ENCODE peak calls at places on chromosomes 2 and 18, in ten cellular contexts. Y is upper lobe of right lung, I is cardiac muscle cell, N is fibroblast of the aortic adventitia, Q is lower leg skin, G is brain microvascular endothelial cell, R is heart left ventricle, A is fibroblast of pulmonary artery, D is GM12865, Z is H9. T is an unnamed sample.

GRCh38 chr2:16522031-16522818 is 143.4 kb downstream of the CYRIA start:
- DNase-seq in A (peak; percentile 13), D (no peak), G (peak; percentile 32), Z (no peak), I (peak; percentile 25), R (no peak), Y (no peak), N (no peak), Q (no peak), T (no peak)

GRCh38 chr2:156589381-156590079 is 153.4 kb downstream of the GPD2 start:
- DNase-seq in G (peak; percentile 21), A (peak; percentile 78), I (peak; percentile 44), N (peak; percentile 76), Y (no peak), D (peak; percentile 69), Q (no peak), R (no peak), Z (no peak), T (peak; percentile 45)

GRCh38 chr2:200119236-200119635 is 163.9 kb downstream of the MAIP1 start:
- DNase-seq in A (no peak), Q (no peak), G (no peak), R (no peak), Y (no peak), N (no peak), I (no peak), D (no peak), Z (no peak), T (no peak)

GRCh38 chr2:160371251-160372009 is 122.2 kb downstream of the RBMS1 start:
- DNase-seq in Z (no peak), R (peak; percentile 46), A (peak; percentile 80), Y (no peak), D (no peak), N (no peak), G (no peak), I (no peak), Q (no peak), T (no peak)

GRCh38 chr2:18154812-18155211 is 276.3 kb downstream of the KCNS3 start:
- DNase-seq in Y (no peak), I (peak; percentile 26), A (no peak), G (no peak), Q (no peak), Z (no peak), D (no peak), R (no peak), N (no peak), T (peak; percentile 5)

GRCh38 chr18:21997207-21998143 is 171.9 kb upstream of the GATA6 start:
- DNase-seq in Q (no peak), R (no peak), Z (no peak), Y (no peak), G (peak; percentile 18), D (peak; percentile 55), N (peak; percentile 56), I (peak; percentile 66), A (peak; percentile 66), T (peak; percentile 10)

GRCh38 chr18:21656402-21656801 is 44.3 kb downstream of the SNRPD1 start:
- DNase-seq in D (no peak), R (no peak), N (peak; percentile 69), A (peak; percentile 69), Y (no peak), Q (no peak), I (no peak), Z (no peak), G (no peak), T (peak; percentile 24)

GRCh38 chr2:8203354-8203753 is 478.5 kb upstream of the ID2 start:
- DNase-seq in A (peak; percentile 66), Q (no peak), G (no peak), Z (no peak), R (peak; percentile 34), I (no peak), Y (no peak), D (no peak), N (no peak), T (no peak)

GRCh38 chr2:218431878-218432277 is 13.0 kb downstream of the VIL1 start:
- DNase-seq in R (no peak), G (no peak), N (no peak), Y (peak; percentile 48), Z (no peak), A (no peak), I (no peak), D (no peak), Q (no peak), T (no peak)
- TF ChIP-seq CTCF in R (no peak), G (no peak), N (no peak), Y (no peak), Z (no peak), A (no peak), I (no peak), D (no peak), Q (no peak), T (no peak)

DNA sequence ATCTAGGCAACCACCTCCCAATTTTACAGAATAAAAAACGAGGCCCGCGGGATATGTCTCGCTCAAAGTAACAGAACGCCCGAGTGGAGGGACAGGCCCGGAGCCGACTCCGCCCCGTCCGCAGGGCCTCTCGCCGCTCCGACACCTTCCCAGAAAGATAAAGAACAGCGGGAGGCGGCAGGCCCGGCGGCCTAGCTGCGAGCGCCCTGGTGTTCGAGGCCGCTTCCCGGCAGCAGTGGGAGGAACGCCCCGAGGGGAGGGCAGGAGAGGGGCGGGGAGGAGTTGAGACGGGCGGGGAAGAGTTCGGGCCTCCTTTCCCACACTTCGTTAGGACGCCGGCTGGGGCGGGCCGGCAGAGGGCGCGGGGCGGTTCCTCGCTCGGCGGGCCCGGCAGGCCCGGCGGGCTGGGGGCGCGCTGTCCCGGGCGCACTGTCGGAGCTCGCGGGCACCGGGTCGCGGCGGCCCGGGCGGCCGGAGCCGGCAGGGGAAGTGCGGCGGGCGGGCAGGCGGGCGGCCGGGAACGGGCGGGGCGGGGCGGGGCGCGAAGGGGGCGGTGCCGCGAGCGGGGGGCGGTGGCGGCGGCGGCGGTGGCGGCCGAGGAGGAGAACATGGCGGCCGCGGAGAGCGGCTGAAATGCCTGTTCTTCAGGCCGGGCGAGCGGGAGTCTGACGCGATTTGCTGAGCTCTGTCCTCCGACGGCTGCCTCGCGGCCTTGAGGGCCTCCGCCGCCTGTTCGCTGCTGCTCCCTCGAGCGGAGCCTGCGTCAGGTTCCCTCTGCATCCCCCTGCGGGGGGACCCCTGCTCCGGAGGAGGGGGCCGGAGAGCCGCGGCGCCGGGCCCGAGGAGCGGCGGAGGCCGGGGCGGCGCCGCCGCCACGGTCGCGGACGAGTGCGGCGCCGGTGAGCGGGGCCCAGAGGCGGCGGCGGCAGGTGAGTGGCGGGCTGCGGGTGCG is at the start of gene NCOA1:
- DNase-seq in Q (peak; percentile 86), D (peak; percentile 94), A (peak; percentile 92), Z (peak; percentile 92), G (peak; percentile 83), N (peak; percentile 88), R (peak; percentile 93), I (peak; percentile 86), Y (peak; percentile 95), T (peak; percentile 84)
- TF ChIP-seq CTCF in Q (no peak), D (peak; percentile 31), A (no peak), Z (peak; percentile 43), G (peak; percentile 30), N (peak; percentile 23), R (peak; percentile 28), I (no peak), Y (no peak), T (no peak)

GRCh38 chr2:173075781-173076556 is at the start of gene MAP3K20:
- DNase-seq in N (peak; percentile 71), I (peak; percentile 79), Q (peak; percentile 79), Z (peak; percentile 48), Y (peak; percentile 88), D (peak; percentile 75), G (no peak), R (peak; percentile 91), A (peak; percentile 73), T (peak; percentile 63)

GRCh38 chr2:173076557-173077345 is 1.1 kb downstream of the MAP3K20 start:
- DNase-seq in Z (no peak), A (peak; percentile 56), I (peak; percentile 47), N (peak; percentile 71), R (peak; percentile 59), Q (no peak), Y (peak; percentile 80), D (peak; percentile 64), G (no peak), T (no peak)

GRCh38 chr2:173079141-173079540 is 3.5 kb downstream of the MAP3K20 start:
- DNase-seq in D (no peak), Q (no peak), I (no peak), A (no peak), Y (no peak), G (no peak), R (no peak), N (no peak), Z (no peak), T (no peak)

GRCh38 chr2:173077506-173078177 is 2.0 kb downstream of the MAP3K20 start:
- DNase-seq in N (peak; percentile 66), I (peak; percentile 22), D (no peak), R (no peak), G (no peak), A (peak; percentile 63), Z (no peak), Y (no peak), Q (no peak), T (no peak)

DNA sequence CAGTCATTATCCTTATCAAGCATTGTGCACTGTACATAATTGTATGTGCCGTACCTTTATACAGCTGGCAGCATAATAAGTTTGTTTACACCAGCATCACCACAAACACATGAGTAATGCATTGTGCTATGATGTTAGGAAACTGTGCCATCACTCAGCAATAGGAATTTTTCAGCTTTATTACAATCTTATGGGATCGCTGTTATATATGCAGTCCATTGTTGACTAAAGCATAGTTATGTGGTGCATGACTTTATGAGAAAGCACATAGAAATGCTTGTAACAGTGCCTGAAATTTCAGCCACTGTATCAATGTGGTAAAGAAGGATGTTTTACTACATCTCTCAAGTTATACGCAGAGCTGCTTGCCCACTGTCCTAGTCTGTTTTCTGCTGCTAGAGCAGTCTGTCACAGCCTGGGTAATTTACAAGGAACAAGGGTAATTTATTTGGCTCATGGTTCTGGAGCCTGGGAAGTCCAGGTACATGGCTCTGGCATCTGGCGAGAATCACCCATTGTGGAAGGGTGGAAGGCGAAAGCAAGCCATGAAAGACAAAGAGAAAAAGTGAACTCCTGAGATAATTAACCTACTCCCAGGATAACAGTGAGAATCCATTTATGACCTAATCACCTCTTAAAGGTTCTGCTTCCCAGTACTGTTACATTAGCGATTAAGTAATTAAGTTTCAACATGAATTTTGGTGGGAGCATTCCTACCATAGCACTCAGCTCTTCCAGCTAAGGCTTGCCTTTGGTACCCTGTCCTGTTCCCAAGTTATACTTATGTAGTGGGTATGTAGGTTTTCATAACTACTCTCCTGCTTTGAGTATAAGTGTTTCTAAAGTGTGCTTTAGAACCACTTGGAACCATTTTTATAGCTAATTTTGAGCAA is 4.6 kb downstream of the MAP3K20 start:
- DNase-seq in A (peak; percentile 83), I (no peak), Q (no peak), D (no peak), Z (no peak), N (peak; percentile 88), Y (no peak), G (peak; percentile 87), R (no peak), T (peak; percentile 99)
- TF ChIP-seq CTCF in A (no peak), I (no peak), Q (no peak), D (no peak), Z (no peak), N (no peak), Y (no peak), G (no peak), R (no peak), T (no peak)

GRCh38 chr2:216796096-216796840 is 63.6 kb downstream of the TNP1 start:
- DNase-seq in N (no peak), R (no peak), A (no peak), Q (no peak), G (no peak), Z (no peak), I (no peak), D (no peak), Y (no peak), T (no peak)

GRCh38 chr2:216793386-216793785 is 66.5 kb downstream of the TNP1 start:
- DNase-seq in D (no peak), A (no peak), N (no peak), R (no peak), G (no peak), Q (no peak), Z (no peak), Y (no peak), I (no peak), T (no peak)

GRCh38 chr2:216791303-216791702 is 68.6 kb downstream of the TNP1 start:
- DNase-seq in D (no peak), N (peak; percentile 17), Z (no peak), G (no peak), A (no peak), Q (no peak), Y (no peak), I (no peak), R (no peak), T (no peak)

GRCh38 chr2:216789088-216789487 is 70.8 kb downstream of the TNP1 start:
- DNase-seq in D (no peak), Y (no peak), R (no peak), A (no peak), Q (no peak), Z (no peak), N (no peak), G (no peak), I (no peak), T (no peak)

DNA sequence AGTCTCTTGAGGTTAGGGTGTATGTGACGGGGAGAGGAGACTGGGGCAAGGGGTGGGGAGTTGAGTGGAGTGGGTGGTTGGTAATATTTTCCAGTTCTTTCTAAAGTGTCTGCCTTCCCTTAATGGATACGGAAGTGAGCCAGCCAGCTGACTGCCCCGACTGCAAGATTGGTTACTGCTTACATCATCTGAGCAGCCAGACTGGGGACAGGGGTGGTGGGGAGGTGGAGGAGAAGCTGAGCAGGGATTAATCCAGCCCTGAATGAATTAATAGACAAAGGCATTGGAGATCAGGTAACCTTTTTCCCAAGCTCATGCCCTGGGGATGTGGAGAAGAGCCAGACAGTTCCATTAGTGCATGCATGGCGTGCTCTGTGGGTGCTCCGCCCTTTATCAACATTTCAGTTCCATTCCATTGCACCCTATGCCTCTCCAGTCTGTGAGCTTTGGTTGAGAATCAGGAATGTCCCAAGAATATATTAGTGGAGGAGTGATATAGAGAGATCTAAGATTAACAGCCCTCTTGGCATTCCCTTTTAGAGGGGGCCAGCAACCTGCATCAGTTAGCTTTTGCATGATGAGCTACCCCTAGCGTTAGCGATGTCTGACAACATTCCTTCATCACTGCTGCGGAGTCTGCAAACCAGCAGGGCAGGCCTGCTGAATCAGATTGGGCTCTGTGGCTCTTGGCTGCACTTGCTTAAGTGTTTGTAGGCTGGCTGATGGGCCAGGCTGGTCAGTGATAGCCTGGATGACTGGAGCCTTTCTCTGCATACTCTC is 67.5 kb downstream of the TNP1 start:
- DNase-seq in I (peak; percentile 59), Y (no peak), R (peak; percentile 63), A (peak; percentile 6), N (peak; percentile 79), Q (peak; percentile 64), Z (peak; percentile 52), G (peak; percentile 21), D (no peak), T (peak; percentile 59)
- TF ChIP-seq CTCF in I (no peak), Y (no peak), R (no peak), A (no peak), N (no peak), Q (no peak), Z (peak; percentile 21), G (no peak), D (no peak), T (peak; percentile 33)